ENCODE peak calls at places on chromosomes 4 and X, in four cellular contexts. One of them, this sample, is unnamed.
A peak's percentile ranks its signal among the peaks of the same experiment; 100 is the strongest.

GRCh38 chr4:48698029-48698901 is 81.8 kb downstream of the FRYL start:
- DNase-seq in cardiac fibroblast: peak; percentile 93
- DNase-seq in T-helper 9 cell: no peak
- DNase-seq in CD4-positive, CD25-positive, alpha-beta regulatory T cell: no peak
- DNase-seq in this sample: no peak

GRCh38 chr4:101667348-101667747 is 123.2 kb upstream of the BANK1 start:
- DNase-seq in cardiac fibroblast: peak; percentile 22
- DNase-seq in T-helper 9 cell: no peak
- DNase-seq in CD4-positive, CD25-positive, alpha-beta regulatory T cell: no peak
- DNase-seq in this sample: no peak

GRCh38 chr4:84298023-84298718 is 200.9 kb downstream of the NKX6-1 start:
- DNase-seq in cardiac fibroblast: no peak
- DNase-seq in T-helper 9 cell: no peak
- DNase-seq in CD4-positive, CD25-positive, alpha-beta regulatory T cell: no peak
- DNase-seq in this sample: no peak

GRCh38 chr4:7341486-7342222 is 93.1 kb downstream of the PSAPL1 start:
- DNase-seq in cardiac fibroblast: no peak
- DNase-seq in T-helper 9 cell: no peak
- DNase-seq in CD4-positive, CD25-positive, alpha-beta regulatory T cell: no peak
- DNase-seq in this sample: no peak

GRCh38 chr4:147825451-147826287 is 93.8 kb downstream of the ARHGAP10 start:
- DNase-seq in cardiac fibroblast: peak; percentile 87
- DNase-seq in T-helper 9 cell: no peak
- DNase-seq in CD4-positive, CD25-positive, alpha-beta regulatory T cell: no peak
- DNase-seq in this sample: no peak

GRCh38 chrX:82320554-82320953 is 1118.7 kb downstream of the SH3BGRL start:
- DNase-seq in cardiac fibroblast: no peak
- DNase-seq in T-helper 9 cell: no peak
- DNase-seq in CD4-positive, CD25-positive, alpha-beta regulatory T cell: no peak
- DNase-seq in this sample: no peak

GRCh38 chrX:7045238-7045955 is 102.1 kb upstream of the STS start:
- DNase-seq in cardiac fibroblast: no peak
- DNase-seq in T-helper 9 cell: no peak
- DNase-seq in CD4-positive, CD25-positive, alpha-beta regulatory T cell: no peak
- DNase-seq in this sample: no peak

GRCh38 chr4:110510955-110511544 is 35.1 kb downstream of the ENPEP start:
- DNase-seq in cardiac fibroblast: peak; percentile 77
- DNase-seq in T-helper 9 cell: no peak
- DNase-seq in CD4-positive, CD25-positive, alpha-beta regulatory T cell: peak; percentile 68
- DNase-seq in this sample: no peak

GRCh38 chr4:98932539-98932938 is 3.6 kb upstream of the EIF4E start:
- DNase-seq in cardiac fibroblast: peak; percentile 80
- DNase-seq in T-helper 9 cell: no peak
- DNase-seq in CD4-positive, CD25-positive, alpha-beta regulatory T cell: peak; percentile 42
- DNase-seq in this sample: no peak

GRCh38 chr4:2436301-2436700 is 17.5 kb downstream of the CFAP99 start:
- DNase-seq in cardiac fibroblast: no peak
- DNase-seq in T-helper 9 cell: no peak
- DNase-seq in CD4-positive, CD25-positive, alpha-beta regulatory T cell: no peak
- DNase-seq in this sample: no peak

GRCh38 chr4:113869743-113870375 is 108.3 kb upstream of the CAMK2D start:
- DNase-seq in cardiac fibroblast: peak; percentile 88
- DNase-seq in T-helper 9 cell: no peak
- DNase-seq in CD4-positive, CD25-positive, alpha-beta regulatory T cell: peak; percentile 12
- DNase-seq in this sample: no peak

GRCh38 chr4:15006416-15007024 is 4.2 kb downstream of the CPEB2 start:
- DNase-seq in cardiac fibroblast: peak; percentile 33
- DNase-seq in T-helper 9 cell: no peak
- DNase-seq in CD4-positive, CD25-positive, alpha-beta regulatory T cell: peak; percentile 64
- DNase-seq in this sample: no peak

GRCh38 chrX:47579537-47579936 is 2.7 kb upstream of the TIMP1 start:
- DNase-seq in cardiac fibroblast: peak; percentile 91
- DNase-seq in T-helper 9 cell: no peak
- DNase-seq in CD4-positive, CD25-positive, alpha-beta regulatory T cell: no peak
- DNase-seq in this sample: no peak

GRCh38 chr4:150817017-150817416 is 198.1 kb downstream of the LRBA start:
- DNase-seq in cardiac fibroblast: no peak
- DNase-seq in T-helper 9 cell: no peak
- DNase-seq in CD4-positive, CD25-positive, alpha-beta regulatory T cell: no peak
- DNase-seq in this sample: no peak

GRCh38 chrX:150256297-150256650 is 106.8 kb upstream of the MAMLD1 start:
- DNase-seq in cardiac fibroblast: no peak
- DNase-seq in T-helper 9 cell: no peak
- DNase-seq in CD4-positive, CD25-positive, alpha-beta regulatory T cell: no peak
- DNase-seq in this sample: no peak

GRCh38 chr4:88187766-88188165 is 29.3 kb upstream of the ABCG2 start:
- DNase-seq in cardiac fibroblast: no peak
- DNase-seq in T-helper 9 cell: no peak
- DNase-seq in CD4-positive, CD25-positive, alpha-beta regulatory T cell: no peak
- DNase-seq in this sample: no peak

GRCh38 chr4:3251691-3252479 is 2.9 kb downstream of the MSANTD1 start:
- DNase-seq in cardiac fibroblast: no peak
- DNase-seq in T-helper 9 cell: no peak
- DNase-seq in CD4-positive, CD25-positive, alpha-beta regulatory T cell: no peak
- DNase-seq in this sample: no peak

GRCh38 chr4:151093203-151093602 is 6.2 kb upstream of the RPS3A start:
- DNase-seq in cardiac fibroblast: no peak
- DNase-seq in T-helper 9 cell: no peak
- DNase-seq in CD4-positive, CD25-positive, alpha-beta regulatory T cell: no peak
- DNase-seq in this sample: no peak

GRCh38 chr4:108693819-108694218 is 43.4 kb downstream of the OSTC start:
- DNase-seq in cardiac fibroblast: peak; percentile 43
- DNase-seq in T-helper 9 cell: no peak
- DNase-seq in CD4-positive, CD25-positive, alpha-beta regulatory T cell: no peak
- DNase-seq in this sample: no peak

GRCh38 chrX:101078716-101079115 is at the start of gene TMEM35A:
- DNase-seq in cardiac fibroblast: peak; percentile 29
- DNase-seq in T-helper 9 cell: no peak
- DNase-seq in CD4-positive, CD25-positive, alpha-beta regulatory T cell: no peak
- DNase-seq in this sample: no peak

GRCh38 chr4:88341227-88342192 is 37.1 kb upstream of the HERC6 start:
- DNase-seq in cardiac fibroblast: peak; percentile 96
- DNase-seq in T-helper 9 cell: no peak
- DNase-seq in CD4-positive, CD25-positive, alpha-beta regulatory T cell: no peak
- DNase-seq in this sample: no peak

GRCh38 chr4:145482209-145483021 is 762 bp downstream of the SMAD1 start:
- DNase-seq in cardiac fibroblast: peak; percentile 78
- DNase-seq in T-helper 9 cell: no peak
- DNase-seq in CD4-positive, CD25-positive, alpha-beta regulatory T cell: peak; percentile 12
- DNase-seq in this sample: no peak

GRCh38 chrX:109299091-109299490 is 182.8 kb downstream of the GUCY2F start:
- DNase-seq in cardiac fibroblast: no peak
- DNase-seq in T-helper 9 cell: no peak
- DNase-seq in CD4-positive, CD25-positive, alpha-beta regulatory T cell: no peak
- DNase-seq in this sample: no peak

This sample was measured in effector memory CD8-positive, alpha-beta T cell.